ENCODE peak calls at places on chromosomes 6 and 20, in eight cellular contexts. R, F, M, B, S, O, G and E are unnamed samples.

GRCh38 chr6:26305097-26305841 is 59.7 kb upstream of the BTN3A2 start:
- DNase-seq in M (peak; percentile 88), B (no peak), O (no peak), F (no peak), S (peak; percentile 74), R (peak; percentile 64), G (no peak), E (no peak)

GRCh38 chr6:55696041-55696440 is 117.0 kb upstream of the HMGCLL1 start:
- DNase-seq in R (no peak), O (no peak), F (no peak), M (no peak), G (no peak), B (no peak), S (no peak), E (no peak)

GRCh38 chr6:56025785-56026184 is 150.4 kb upstream of the BMP5 start:
- DNase-seq in R (no peak), B (no peak), F (no peak), S (no peak), O (no peak), G (no peak), M (peak; percentile 24), E (no peak)

GRCh38 chr6:7188492-7188891 is 80.7 kb downstream of the RREB1 start:
- DNase-seq in B (no peak), O (no peak), M (no peak), R (no peak), F (no peak), G (no peak), S (no peak), E (no peak)

GRCh38 chr6:48775157-48775556 is 664.2 kb upstream of the PTCHD4 start:
- DNase-seq in R (no peak), G (no peak), S (no peak), M (peak; percentile 53), O (no peak), F (no peak), B (no peak), E (no peak)

GRCh38 chr20:47205577-47206123 is 150.8 kb downstream of the ZMYND8 start:
- DNase-seq in O (peak; percentile 79), G (no peak), F (no peak), R (no peak), B (peak; percentile 34), S (peak; percentile 84), M (peak; percentile 88), E (peak; percentile 56)

GRCh38 chr20:31837896-31838397 is 7.5 kb downstream of the FOXS1 start:
- DNase-seq in R (no peak), B (no peak), O (no peak), G (no peak), M (peak; percentile 58), F (no peak), S (no peak), E (no peak)

GRCh38 chr6:75480425-75480824 is 13.2 kb downstream of the FILIP1 start:
- DNase-seq in B (no peak), O (no peak), G (no peak), M (peak; percentile 51), R (no peak), F (no peak), S (no peak), E (no peak)

GRCh38 chr6:25181923-25182322 is 97.3 kb upstream of the CARMIL1 start:
- DNase-seq in G (no peak), M (no peak), O (no peak), B (no peak), S (no peak), F (no peak), R (no peak), E (no peak)

GRCh38 chr20:45629496-45630100 is at the start of gene WFDC10A:
- DNase-seq in F (no peak), R (no peak), B (peak; percentile 54), M (peak; percentile 71), S (no peak), G (no peak), O (no peak), E (peak; percentile 5)

GRCh38 chr20:37071481-37071911 is 24.3 kb downstream of the RBL1 start:
- DNase-seq in B (no peak), M (peak; percentile 73), G (no peak), R (no peak), O (no peak), F (no peak), S (no peak), E (peak; percentile 4)

GRCh38 chr20:1803216-1804128 is 91.7 kb upstream of the SIRPA start:
- DNase-seq in M (peak; percentile 69), B (peak; percentile 68), S (peak; percentile 86), O (peak; percentile 72), G (peak; percentile 29), F (peak; percentile 65), R (peak; percentile 65), E (no peak)

GRCh38 chr6:73339340-73339739 is 14.7 kb downstream of the DPPA5 start:
- DNase-seq in S (no peak), F (no peak), G (no peak), R (no peak), M (no peak), O (no peak), B (no peak), E (no peak)

GRCh38 chr6:68697394-68697793 is 62.3 kb downstream of the ADGRB3 start:
- DNase-seq in F (no peak), R (no peak), S (no peak), O (no peak), B (no peak), G (no peak), M (no peak), E (no peak)

DNA sequence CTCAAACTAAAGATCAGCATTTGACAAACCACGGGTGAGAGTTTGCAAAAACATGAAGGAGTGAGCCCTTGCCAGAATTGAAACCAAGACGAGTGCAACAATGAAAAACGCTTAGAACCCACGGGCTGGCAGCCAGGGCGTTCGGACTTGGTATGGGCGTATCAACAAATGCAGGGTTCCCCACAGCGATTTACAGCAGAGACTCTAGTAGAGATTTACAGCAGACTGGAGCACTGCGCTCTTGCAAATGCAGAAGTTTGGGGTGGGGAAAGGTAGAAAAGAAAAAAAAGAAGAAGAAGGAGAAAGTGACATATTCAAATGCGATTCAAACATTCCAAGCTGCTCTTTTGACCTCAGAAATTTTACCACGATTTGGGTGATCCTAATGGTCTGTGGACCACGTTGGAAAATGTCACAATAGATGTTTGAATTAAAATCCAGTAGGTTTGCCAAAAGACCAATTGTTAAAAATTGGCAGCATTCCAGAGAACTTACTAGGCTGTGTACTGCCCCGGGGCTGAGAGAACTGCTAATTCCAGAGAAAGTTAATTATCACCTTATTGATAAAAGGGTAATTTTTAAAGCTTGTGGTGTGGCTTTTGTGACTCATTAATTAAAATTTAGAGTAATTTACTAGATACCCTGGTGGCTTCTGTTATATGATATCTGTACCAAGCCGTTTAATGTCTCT is 3.4 kb downstream of the SCML4 start:
- DNase-seq in G (no peak), B (no peak), M (peak; percentile 15), R (no peak), S (no peak), F (no peak), O (no peak), E (no peak)
- H3K4me3 ChIP-seq in G (peak overlapping the region; percentile 25), B (no peak overlapping the region), M (peak overlapping the region; percentile 14), R (peak overlapping the region; percentile 0), S (peak overlapping the region; percentile 26), F (peak overlapping the region; percentile 35), O (peak overlapping the region; percentile 41), E (peak overlapping the region; percentile 6)

DNA sequence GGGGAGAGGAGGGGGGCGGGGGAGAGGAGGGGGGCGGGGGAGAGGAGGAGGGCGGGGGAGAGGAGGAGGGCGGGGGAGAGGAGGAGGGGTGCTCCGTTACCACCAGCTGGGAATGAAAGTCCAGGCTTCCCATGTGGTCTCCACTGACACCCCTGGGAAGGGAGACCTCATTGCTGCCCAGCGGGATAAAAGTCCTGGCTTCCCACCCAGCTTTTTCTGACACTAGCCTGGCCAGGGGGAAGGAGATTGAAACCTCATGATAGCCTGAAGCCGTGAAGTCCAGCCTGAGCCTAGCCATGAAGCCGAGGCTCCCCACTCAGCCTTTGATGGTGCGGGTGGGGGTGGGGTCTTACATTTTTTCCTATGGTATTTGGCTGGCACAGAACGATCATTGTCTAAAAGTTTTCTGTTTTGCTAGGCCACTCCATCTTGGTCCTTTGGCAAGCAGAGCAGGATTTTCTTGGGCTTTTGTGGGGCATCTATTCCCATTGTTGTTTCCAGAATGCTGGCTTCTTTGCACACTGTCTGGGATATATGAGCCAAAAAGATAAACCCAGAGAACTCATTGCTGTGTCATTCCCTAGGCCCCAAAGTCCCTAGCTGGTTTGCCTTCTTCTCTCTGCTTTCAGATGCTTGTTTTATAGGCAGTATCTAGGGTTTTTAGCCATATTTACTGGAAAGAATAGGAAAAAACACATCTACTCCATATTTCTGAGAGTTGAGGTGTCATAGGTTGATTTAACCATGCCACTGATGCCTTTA is 67.9 kb upstream of the RNF24 start:
- DNase-seq in S (no peak), R (no peak), G (no peak), O (no peak), M (no peak), B (no peak), F (no peak), E (no peak)
- H3K4me3 ChIP-seq in S (no peak overlapping the region), R (no peak overlapping the region), G (no peak overlapping the region), O (no peak overlapping the region), M (no peak overlapping the region), B (no peak overlapping the region), F (no peak overlapping the region), E (no peak overlapping the region)

GRCh38 chr6:142350309-142350708 is 48.5 kb downstream of the ADGRG6 start:
- DNase-seq in G (no peak), M (no peak), B (no peak), F (no peak), R (no peak), O (no peak), S (no peak), E (no peak)

GRCh38 chr6:142353690-142354089 is 51.9 kb downstream of the ADGRG6 start:
- DNase-seq in M (no peak), O (no peak), F (no peak), S (no peak), G (no peak), R (no peak), B (no peak), E (no peak)

GRCh38 chr6:142349215-142349823 is 47.5 kb downstream of the ADGRG6 start:
- DNase-seq in R (no peak), G (no peak), M (no peak), S (no peak), O (no peak), F (no peak), B (no peak), E (no peak)
- H3K4me3 ChIP-seq in R (no peak overlapping the region), G (no peak overlapping the region), M (no peak overlapping the region), S (no peak overlapping the region), O (no peak overlapping the region), F (no peak overlapping the region), B (no peak overlapping the region), E (no peak overlapping the region)

DNA sequence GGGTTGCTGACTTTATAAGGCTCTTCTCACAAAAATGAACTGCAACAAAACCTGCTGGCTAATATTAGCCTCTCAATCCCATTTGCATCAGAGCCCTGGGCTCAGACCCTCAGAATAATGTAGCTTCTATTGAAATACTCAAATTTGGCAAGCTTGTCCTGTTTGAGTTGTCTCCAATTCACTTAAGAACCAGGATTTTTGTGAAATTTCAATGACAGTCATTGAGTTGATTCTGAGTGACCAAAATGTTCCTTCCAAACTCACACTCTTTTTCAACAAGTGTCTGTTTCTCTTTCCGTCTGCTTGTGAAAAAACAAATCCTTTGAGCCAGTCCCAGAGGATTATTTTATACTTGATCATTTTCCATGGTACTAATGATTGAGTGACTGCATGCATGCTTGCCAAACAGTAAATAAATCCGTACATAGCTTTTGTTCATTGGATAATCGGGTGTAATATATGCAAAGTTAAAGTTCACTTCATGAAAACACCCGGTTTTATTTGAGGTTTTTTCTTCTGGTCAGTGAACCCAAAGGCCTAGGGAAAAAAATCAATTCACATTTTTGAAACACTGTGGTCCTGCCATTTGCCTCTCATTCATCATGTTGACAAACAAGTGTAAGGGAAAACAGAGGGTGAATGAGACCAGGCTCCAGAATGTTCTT is 16.4 kb upstream of the SLC22A2 start:
- DNase-seq in G (no peak), B (no peak), O (no peak), R (no peak), M (no peak), S (no peak), F (no peak), E (no peak)
- H3K4me3 ChIP-seq in G (no peak overlapping the region), B (no peak overlapping the region), O (no peak overlapping the region), R (no peak overlapping the region), M (no peak overlapping the region), S (no peak overlapping the region), F (no peak overlapping the region), E (no peak overlapping the region)